ENCODE peak calls at places on chromosomes 7 and 10, in ten cellular contexts. R is prostate gland, L is body of pancreas, F is heart right ventricle, J is WERI-Rb-1, V is cardiac muscle cell, A is lung, B is stomach, Y is ovary, U is PC-3. M is an unnamed sample.

GRCh38 chr10:5782174-5782573 is 31.1 kb downstream of the GDI2 start:
- DNase-seq in Y (no peak), F (no peak), U (peak), J (no peak), L (no peak), A (no peak), V (no peak), R (no peak), B (no peak), M (no peak)

GRCh38 chr10:71351628-71352319 is 32.7 kb downstream of the SLC29A3 start:
- DNase-seq in U (no peak), J (no peak), B (peak), R (peak), Y (no peak), L (peak), V (no peak), A (no peak), F (peak), M (no peak)

GRCh38 chr7:127876393-127876792 is 154.8 kb downstream of the LRRC4 start:
- DNase-seq in J (no peak), B (no peak), F (no peak), V (peak), A (no peak), L (no peak), U (no peak), Y (no peak), R (no peak), M (no peak)

GRCh38 chr7:111820117-111820516 is 257.8 kb upstream of the IMMP2L start:
- DNase-seq in F (no peak), B (no peak), A (no peak), V (no peak), R (no peak), J (no peak), U (no peak), Y (no peak), L (no peak), M (no peak)

GRCh38 chr7:44638611-44639557 is 32.5 kb downstream of the OGDH start:
- DNase-seq in F (peak), V (peak), Y (peak), L (peak), B (peak), A (peak), R (peak), U (peak), J (peak), M (no peak)

GRCh38 chr7:30555525-30555924 is 39.2 kb upstream of the GARS1 start:
- DNase-seq in V (no peak), Y (no peak), U (no peak), J (no peak), B (no peak), R (no peak), L (no peak), F (no peak), A (no peak), M (no peak)

GRCh38 chr7:77696643-77697534 is 630 bp downstream of the RSBN1L start:
- DNase-seq in J (peak), F (peak), R (peak), A (peak), B (peak), L (peak), V (peak), Y (peak), U (peak), M (no peak)

GRCh38 chr10:48477181-48477580 is 127.7 kb downstream of the ARHGAP22 start:
- DNase-seq in B (no peak), U (no peak), F (no peak), V (no peak), Y (no peak), A (no peak), J (no peak), L (no peak), R (no peak), M (no peak)

GRCh38 chr10:70461397-70462348 is 16.9 kb upstream of the PALD1 start:
- DNase-seq in R (peak), L (peak), V (peak), A (peak), J (peak), Y (peak), F (peak), B (peak), U (peak), M (no peak)

GRCh38 chr10:86217386-86218080 is 149.1 kb downstream of the GRID1 start:
- DNase-seq in B (no peak), A (no peak), V (no peak), F (no peak), Y (no peak), U (no peak), R (no peak), J (no peak), L (no peak), M (no peak)

GRCh38 chr7:27175626-27176342 is 1.7 kb upstream of the HOXA10 start:
- DNase-seq in Y (no peak), J (peak), L (no peak), R (no peak), F (no peak), U (no peak), V (no peak), B (no peak), A (no peak), M (no peak)
- H3K4me3 ChIP-seq in Y (peak), J (no peak), L (no peak), R (peak), F (no peak), U (peak), V (no peak), B (no peak), A (no peak), M (no peak)

GRCh38 chr7:156420496-156420895 is 220.1 kb upstream of the RNF32 start:
- DNase-seq in V (no peak), R (no peak), J (no peak), B (no peak), A (no peak), F (no peak), U (no peak), Y (no peak), L (no peak), M (no peak)
- H3K27ac ChIP-seq in V (no peak), R (no peak), J (no peak), B (no peak), A (no peak), F (no peak), U (no peak), Y (no peak), L (no peak), M (no peak)

GRCh38 chr7:101303102-101303701 is 18.4 kb downstream of the IFT22 start:
- DNase-seq in L (no peak), J (no peak), U (no peak), Y (no peak), V (peak), B (no peak), A (no peak), R (no peak), F (no peak), M (no peak)

GRCh38 chr7:101306307-101306706 is 15.3 kb downstream of the IFT22 start:
- DNase-seq in F (no peak), Y (no peak), V (no peak), L (no peak), U (no peak), B (no peak), J (no peak), R (no peak), A (no peak), M (no peak)

GRCh38 chr7:101302641-101303101 is 18.9 kb downstream of the IFT22 start:
- DNase-seq in R (no peak), L (no peak), B (no peak), Y (no peak), V (peak), F (no peak), J (no peak), A (no peak), U (no peak), M (no peak)

GRCh38 chr7:101308245-101309085 is 13.1 kb downstream of the IFT22 start:
- DNase-seq in U (peak), V (peak), A (peak), F (no peak), B (peak), J (peak), L (peak), R (peak), Y (peak), M (no peak)
- TF ChIP-seq CTCF in U (no peak), V (no peak), A (no peak), F (no peak), B (no peak), J (no peak), L (no peak), R (no peak), Y (no peak), M (no peak)

GRCh38 chr7:2713370-2713769 is 25.4 kb downstream of the AMZ1 start:
- DNase-seq in V (no peak), Y (no peak), F (no peak), J (peak), B (no peak), R (no peak), U (no peak), L (no peak), A (no peak), M (no peak)

GRCh38 chr7:2714636-2715035 is 26.6 kb downstream of the AMZ1 start:
- DNase-seq in L (no peak), F (no peak), J (no peak), Y (no peak), R (no peak), V (no peak), U (no peak), B (no peak), A (no peak), M (no peak)

GRCh38 chr7:2715341-2716231 is 27.6 kb downstream of the AMZ1 start:
- DNase-seq in J (no peak), A (no peak), U (no peak), V (no peak), L (no peak), B (no peak), R (no peak), F (no peak), Y (no peak), M (no peak)

GRCh38 chr7:2711895-2712675 is 24.1 kb downstream of the AMZ1 start:
- DNase-seq in F (no peak), Y (no peak), L (no peak), A (peak), J (no peak), R (no peak), V (no peak), U (no peak), B (no peak), M (no peak)

DNA sequence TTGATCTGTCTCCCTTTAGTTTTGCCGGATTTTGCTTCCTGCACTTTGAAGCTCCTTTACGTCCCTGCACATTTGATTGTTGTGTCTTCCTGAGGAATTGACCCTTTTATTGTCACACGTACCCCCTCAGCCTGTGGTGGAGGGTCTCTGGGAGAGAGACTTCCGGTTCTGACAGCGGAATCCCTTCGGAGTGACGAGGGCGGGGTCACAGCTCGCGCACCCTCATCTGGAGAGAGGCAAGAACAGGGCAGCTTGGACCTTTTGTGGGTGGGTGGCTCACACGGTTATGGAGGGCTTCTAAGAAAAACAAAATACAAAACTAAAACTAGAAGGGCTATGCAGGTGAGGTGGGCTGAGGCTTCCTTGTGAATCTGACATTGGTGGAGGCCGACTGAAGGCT is 26.0 kb downstream of the AMZ1 start:
- DNase-seq in U (no peak), V (no peak), L (no peak), R (no peak), J (no peak), A (no peak), F (no peak), B (no peak), Y (no peak), M (no peak)
- H3K4me3 ChIP-seq in U (no peak), V (no peak), L (no peak), R (no peak), J (no peak), A (no peak), F (no peak), B (no peak), Y (no peak), M (no peak)

GRCh38 chr7:117901089-117901797 is 28.0 kb upstream of the CTTNBP2 start:
- DNase-seq in B (no peak), A (no peak), U (no peak), L (peak), J (no peak), Y (no peak), F (no peak), V (no peak), R (no peak), M (no peak)
- H3K27ac ChIP-seq in B (no peak), A (no peak), U (no peak), L (no peak), J (no peak), Y (no peak), F (no peak), V (no peak), R (no peak), M (no peak)

GRCh38 chr7:27917774-27918314 is 177.9 kb downstream of the TAX1BP1 start:
- DNase-seq in B (no peak), V (peak), F (no peak), J (no peak), U (peak), R (no peak), L (no peak), A (no peak), Y (no peak), M (no peak)
- TF ChIP-seq CTCF in B (no peak), V (no peak), F (no peak), J (no peak), U (no peak), R (no peak), L (no peak), A (no peak), Y (no peak), M (no peak)

GRCh38 chr7:5691536-5692090 is 89.8 kb downstream of the RNF216 start:
- DNase-seq in R (no peak), U (no peak), F (no peak), J (no peak), V (peak), B (no peak), L (no peak), A (no peak), Y (no peak), M (no peak)
- H3K4me3 ChIP-seq in R (no peak), U (peak), F (no peak), J (no peak), V (no peak), B (no peak), L (no peak), A (no peak), Y (no peak), M (peak)

GRCh38 chr10:35562427-35562826 is 42.7 kb upstream of the GJD4 start:
- DNase-seq in L (no peak), R (no peak), J (no peak), F (no peak), V (no peak), U (no peak), A (no peak), B (no peak), Y (no peak), M (no peak)

GRCh38 chr10:35561670-35562069 is 43.5 kb upstream of the GJD4 start:
- DNase-seq in R (no peak), J (no peak), V (no peak), L (no peak), A (no peak), F (peak), Y (no peak), U (no peak), B (no peak), M (no peak)

GRCh38 chr10:35555962-35556930 is 48.9 kb upstream of the GJD4 start:
- DNase-seq in V (no peak), Y (no peak), U (peak), R (no peak), L (no peak), J (no peak), F (no peak), A (no peak), B (no peak), M (no peak)

GRCh38 chr10:35563266-35563891 is 41.8 kb upstream of the GJD4 start:
- DNase-seq in B (peak), J (peak), A (peak), L (peak), V (peak), R (peak), U (peak), F (peak), Y (peak), M (no peak)

DNA sequence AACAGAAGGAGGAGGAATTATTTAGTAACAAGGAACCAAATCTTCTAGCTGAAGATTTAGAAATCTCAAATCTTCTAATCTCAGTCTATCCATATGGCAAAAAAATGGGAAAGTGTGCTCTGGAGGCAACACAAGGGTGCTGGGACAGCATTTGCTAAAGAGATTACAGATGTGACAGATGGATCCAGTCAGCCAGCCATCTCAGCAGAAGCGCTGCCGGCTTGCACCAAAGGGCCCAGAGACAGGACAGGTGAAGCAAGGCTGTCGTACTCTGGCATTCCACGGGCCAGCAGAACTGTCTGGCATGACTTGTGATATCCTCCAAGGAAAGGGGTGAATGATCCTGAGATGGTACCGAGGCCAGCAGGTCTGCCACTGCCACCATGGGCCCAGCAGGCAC is 45.7 kb upstream of the GJD4 start:
- DNase-seq in B (no peak), L (no peak), U (no peak), R (no peak), F (no peak), A (no peak), Y (no peak), V (no peak), J (peak), M (no peak)
- H3K27ac ChIP-seq in B (no peak), L (no peak), U (no peak), R (no peak), F (no peak), A (no peak), Y (no peak), V (no peak), J (peak), M (no peak)

GRCh38 chr10:49761789-49762565 is at the start of gene OGDHL:
- DNase-seq in L (peak), U (peak), A (peak), R (peak), Y (peak), F (peak), V (peak), J (peak), B (peak), M (no peak)
- TF ChIP-seq CTCF in L (peak), U (no peak), A (no peak), R (no peak), Y (no peak), F (no peak), V (no peak), J (no peak), B (no peak), M (no peak)

GRCh38 chr10:12405342-12406320 is 56.3 kb downstream of the CAMK1D start:
- DNase-seq in Y (no peak), R (peak), J (no peak), V (no peak), L (peak), A (no peak), B (no peak), U (peak), F (no peak), M (no peak)
- H3K4me3 ChIP-seq in Y (no peak), R (no peak), J (no peak), V (no peak), L (no peak), A (no peak), B (peak), U (peak), F (no peak), M (no peak)

M was measured in thoracic aorta.